ENCODE peak calls at places on chromosomes 6 and 20, in eight cellular contexts. L, Y, I, C, D, T, H and W are unnamed samples.

GRCh38 chr6:65760285-65760684 is 53.3 kb upstream of the EYS start:
- DNase-seq in L (no peak), Y (no peak), I (no peak), C (peak; percentile 16), D (no peak), T (no peak), H (peak; percentile 34), W (no peak)

GRCh38 chr6:166456360-166457156 is 73.8 kb upstream of the MPC1 start:
- DNase-seq in L (no peak), Y (peak; percentile 11), I (no peak), C (no peak), D (peak; percentile 60), T (no peak), H (peak; percentile 9), W (no peak)

GRCh38 chr6:53746442-53747103 is 48.2 kb upstream of the LRRC1 start:
- DNase-seq in L (no peak), Y (no peak), I (no peak), C (peak; percentile 50), D (no peak), T (no peak), H (no peak), W (peak; percentile 83)

GRCh38 chr20:47773381-47773786 is 11.9 kb downstream of the SULF2 start:
- DNase-seq in L (peak; percentile 52), Y (no peak), I (no peak), C (no peak), D (no peak), T (no peak), H (no peak), W (no peak)

GRCh38 chr20:58349586-58349985 is 39.4 kb upstream of the VAPB start:
- DNase-seq in L (no peak), Y (peak; percentile 73), I (no peak), C (no peak), D (no peak), T (no peak), H (peak; percentile 40), W (peak; percentile 36)

GRCh38 chr6:117908246-117909107 is 1.4 kb downstream of the SLC35F1 start:
- DNase-seq in L (no peak), Y (no peak), I (no peak), C (no peak), D (peak; percentile 60), T (no peak), H (no peak), W (no peak)

GRCh38 chr6:90121982-90122381 is 174.7 kb downstream of the BACH2 start:
- DNase-seq in L (no peak), Y (no peak), I (no peak), C (no peak), D (no peak), T (no peak), H (no peak), W (peak; percentile 16)

GRCh38 chr6:161963181-161963580 is 689.3 kb upstream of the AGPAT4 start:
- DNase-seq in L (no peak), Y (no peak), I (no peak), C (no peak), D (no peak), T (no peak), H (no peak), W (no peak)

GRCh38 chr20:34706022-34706875 is 2.1 kb downstream of the TP53INP2 start:
- DNase-seq in L (no peak), Y (no peak), I (no peak), C (no peak), D (no peak), T (no peak), H (no peak), W (no peak)

GRCh38 chr20:56924976-56925695 is 296.0 kb downstream of the TFAP2C start:
- DNase-seq in L (no peak), Y (no peak), I (peak; percentile 45), C (no peak), D (peak; percentile 85), T (no peak), H (no peak), W (no peak)

GRCh38 chr6:119347466-119348307 is 1.9 kb downstream of the MAN1A1 start:
- DNase-seq in L (peak; percentile 21), Y (no peak), I (peak; percentile 73), C (peak; percentile 96), D (peak; percentile 9), T (no peak), H (no peak), W (no peak)

GRCh38 chr20:64131406-64131805 is 24.0 kb upstream of the NPBWR2 start:
- DNase-seq in L (no peak), Y (no peak), I (peak; percentile 10), C (peak; percentile 60), D (no peak), T (no peak), H (peak; percentile 68), W (no peak)

GRCh38 chr6:62891065-62891647 is 320.1 kb upstream of the FKBP1C start:
- DNase-seq in L (no peak), Y (no peak), I (no peak), C (peak; percentile 24), D (peak; percentile 52), T (no peak), H (peak; percentile 12), W (no peak)

GRCh38 chr6:35136185-35136584 is 5.0 kb downstream of the TCP11 start:
- DNase-seq in L (no peak), Y (no peak), I (no peak), C (no peak), D (no peak), T (no peak), H (no peak), W (no peak)

GRCh38 chr6:42996513-42996912 is 12.1 kb downstream of the PPP2R5D start:
- DNase-seq in L (no peak), Y (no peak), I (no peak), C (no peak), D (no peak), T (no peak), H (no peak), W (no peak)

GRCh38 chr6:139757766-139758655 is 383.6 kb upstream of the CITED2 start:
- DNase-seq in L (no peak), Y (no peak), I (no peak), C (no peak), D (no peak), T (no peak), H (no peak), W (no peak)

GRCh38 chr20:13297105-13297899 is 76.2 kb downstream of the ISM1 start:
- DNase-seq in L (no peak), Y (no peak), I (no peak), C (peak; percentile 36), D (no peak), T (no peak), H (no peak), W (no peak)

GRCh38 chr20:23082846-23083552 is 3.1 kb downstream of the CD93 start:
- DNase-seq in L (no peak), Y (no peak), I (no peak), C (no peak), D (peak; percentile 38), T (no peak), H (no peak), W (no peak)

GRCh38 chr20:23085415-23086055 is 589 bp downstream of the CD93 start:
- DNase-seq in L (no peak), Y (no peak), I (no peak), C (no peak), D (no peak), T (no peak), H (no peak), W (no peak)

GRCh38 chr20:23084845-23085355 is 1.2 kb downstream of the CD93 start:
- DNase-seq in L (no peak), Y (no peak), I (no peak), C (no peak), D (no peak), T (no peak), H (no peak), W (no peak)

GRCh38 chr20:23083553-23084220 is 2.4 kb downstream of the CD93 start:
- DNase-seq in L (no peak), Y (no peak), I (no peak), C (no peak), D (no peak), T (no peak), H (no peak), W (no peak)

GRCh38 chr20:23084282-23084844 is 1.8 kb downstream of the CD93 start:
- DNase-seq in L (no peak), Y (no peak), I (no peak), C (no peak), D (no peak), T (no peak), H (no peak), W (no peak)
- H3K27ac ChIP-seq in L (peak overlapping the region; percentile 97), Y (no peak overlapping the region), I (peak overlapping the region; percentile 97), C (no peak overlapping the region), D (no peak overlapping the region), T (no peak overlapping the region), H (no peak overlapping the region), W (no peak overlapping the region)

GRCh38 chr20:11216451-11217314 is 542.9 kb upstream of the JAG1 start:
- DNase-seq in L (no peak), Y (peak; percentile 62), I (no peak), C (peak; percentile 78), D (no peak), T (no peak), H (peak; percentile 81), W (no peak)
- H3K27ac ChIP-seq in L (peak overlapping the region; percentile 48), Y (peak overlapping the region; percentile 64), I (peak overlapping the region; percentile 18), C (no peak overlapping the region), D (no peak overlapping the region), T (peak overlapping the region; percentile 81), H (peak overlapping the region; percentile 85), W (no peak overlapping the region)

DNA sequence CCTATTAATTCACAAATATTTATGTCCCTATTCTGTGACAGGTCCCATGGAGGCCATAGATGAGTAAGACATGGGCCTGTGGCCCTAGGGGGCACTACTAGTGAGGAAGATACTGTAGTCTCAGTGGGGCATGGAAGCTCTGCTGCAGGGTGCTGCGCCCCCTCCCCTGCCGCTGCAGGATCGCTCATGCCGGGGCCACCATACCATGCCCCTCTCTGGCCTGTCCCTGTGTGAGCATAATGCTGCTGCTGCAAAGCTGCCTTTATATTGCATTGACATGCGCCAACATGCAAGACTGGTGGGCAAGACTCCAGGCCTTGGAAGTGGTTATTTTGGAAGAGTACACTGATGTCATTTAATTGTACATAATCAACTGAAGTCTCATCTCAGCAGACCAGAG is 60.0 kb downstream of the TOX2 start:
- DNase-seq in L (no peak), Y (no peak), I (no peak), C (no peak), D (no peak), T (no peak), H (no peak), W (no peak)
- H3K27ac ChIP-seq in L (no peak overlapping the region), Y (no peak overlapping the region), I (no peak overlapping the region), C (no peak overlapping the region), D (no peak overlapping the region), T (peak overlapping the region; percentile 94), H (peak overlapping the region; percentile 83), W (peak overlapping the region; percentile 93)

DNA sequence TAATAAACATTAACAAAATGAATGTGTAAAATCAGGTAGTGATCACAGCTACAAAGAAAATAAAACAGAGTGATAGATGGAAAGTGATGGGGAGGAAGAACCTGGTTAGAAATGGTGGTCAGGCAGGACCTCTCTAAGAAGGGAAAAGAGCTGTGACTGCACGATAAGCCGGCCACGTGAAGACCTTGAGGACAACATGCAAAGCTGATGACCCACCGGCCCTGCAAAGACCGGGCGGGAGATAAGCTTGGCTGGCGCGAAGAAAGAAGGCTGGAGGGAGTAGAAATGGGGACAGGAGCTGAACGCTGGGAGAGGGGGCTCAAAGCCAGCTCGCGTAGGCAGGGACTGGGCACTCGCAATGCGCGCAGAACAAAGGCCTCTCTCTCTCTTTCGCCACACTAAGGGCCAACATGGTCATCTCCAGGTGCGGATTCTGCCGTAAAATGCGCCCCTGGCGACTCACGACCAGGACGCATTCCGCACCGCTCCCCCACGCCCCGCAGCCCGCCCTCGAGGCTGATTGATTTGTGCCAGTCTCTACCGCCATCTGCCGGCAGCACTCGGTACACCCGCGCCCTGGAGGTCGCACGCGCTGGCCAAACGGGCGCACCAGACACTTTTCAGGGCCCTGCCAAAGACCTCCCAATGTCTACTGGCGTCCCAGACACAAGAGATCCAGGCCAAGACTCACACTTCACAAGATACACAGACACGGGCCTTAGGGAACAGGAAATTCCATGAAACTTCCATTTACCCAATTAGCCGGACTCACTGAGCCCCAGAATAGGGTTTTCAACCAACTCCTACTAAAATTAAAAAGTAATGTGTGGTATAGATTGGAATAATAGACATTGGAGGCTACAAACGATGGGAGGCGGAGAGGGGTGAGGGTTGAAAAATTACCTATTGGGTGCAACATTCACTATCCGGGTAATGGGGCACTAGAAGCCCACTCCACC is 9.4 kb downstream of the DEFB132 start:
- DNase-seq in L (peak; percentile 86), Y (peak; percentile 70), I (peak; percentile 88), C (peak; percentile 92), D (peak; percentile 98), T (peak; percentile 33), H (peak; percentile 91), W (no peak)
- H3K27ac ChIP-seq in L (no peak overlapping the region), Y (no peak overlapping the region), I (peak overlapping the region; percentile 3), C (no peak overlapping the region), D (no peak overlapping the region), T (no peak overlapping the region), H (peak overlapping the region; percentile 83), W (no peak overlapping the region)